ENCODE peak calls at places on chromosomes 6 and 20, in eight cellular contexts. C is activated CD4-positive, alpha-beta T cell treated with anti-CD3 and anti-CD28 coated beads, Interleukin-2, amount 50 U/mL, for 24 hours; R is Kasumi-1; P is heart left ventricle; I is posterior cingulate gyrus; O is iris pigment epithelial cell; Z is Caki2; K is fibroblast of the conjunctiva. T is an unnamed sample.

GRCh38 chr6:100880901-100881706 is at the start of gene ASCC3:
- DNase-seq in C (peak; percentile 87), R (peak; percentile 94), P (peak; percentile 95), I (peak; percentile 99), O (peak; percentile 93), Z (peak; percentile 91), K (peak; percentile 85), T (peak; percentile 74)

GRCh38 chr6:33204165-33204414 is 365 bp upstream of the HSD17B8 start:
- DNase-seq in C (no peak), R (no peak), P (no peak), I (no peak), O (no peak), Z (no peak), K (no peak), T (no peak)

GRCh38 chr20:53157443-53158408 is 185.6 kb downstream of the TSHZ2 start:
- DNase-seq in C (peak; percentile 11), R (peak; percentile 56), P (no peak), I (no peak), O (peak; percentile 55), Z (peak; percentile 18), K (peak; percentile 23), T (no peak)

GRCh38 chr6:31750411-31751022 is 10.7 kb downstream of the MSH5 start:
- DNase-seq in C (no peak), R (no peak), P (no peak), I (no peak), O (peak; percentile 86), Z (no peak), K (no peak), T (no peak)

GRCh38 chr6:150894935-150895686 is 29.6 kb downstream of the MTHFD1L start:
- DNase-seq in C (no peak), R (no peak), P (peak; percentile 27), I (no peak), O (peak; percentile 55), Z (no peak), K (peak; percentile 36), T (no peak)

GRCh38 chr20:35854697-35855434 is 83.1 kb downstream of the PHF20 start:
- DNase-seq in C (no peak), R (no peak), P (no peak), I (no peak), O (peak; percentile 76), Z (no peak), K (no peak), T (no peak)

GRCh38 chr6:157751547-157752200 is 71.4 kb upstream of the SNX9 start:
- DNase-seq in C (no peak), R (no peak), P (no peak), I (no peak), O (no peak), Z (no peak), K (no peak), T (no peak)

GRCh38 chr6:163170294-163170883 is 244.1 kb upstream of the QKI start:
- DNase-seq in C (peak; percentile 13), R (peak; percentile 47), P (no peak), I (peak; percentile 26), O (peak; percentile 5), Z (no peak), K (no peak), T (no peak)

GRCh38 chr6:108651781-108652227 is 91.1 kb downstream of the FOXO3 start:
- DNase-seq in C (no peak), R (no peak), P (peak; percentile 63), I (no peak), O (peak; percentile 93), Z (no peak), K (peak; percentile 70), T (peak; percentile 86)

GRCh38 chr6:170404036-170404435 is 97.5 kb downstream of the FAM120B start:
- DNase-seq in C (no peak), R (no peak), P (no peak), I (peak; percentile 93), O (no peak), Z (no peak), K (no peak), T (no peak)

GRCh38 chr6:144696610-144697376 is 411.7 kb downstream of the UTRN start:
- DNase-seq in C (no peak), R (no peak), P (no peak), I (no peak), O (peak; percentile 29), Z (no peak), K (no peak), T (no peak)

GRCh38 chr6:759729-760128 is 66.8 kb upstream of the EXOC2 start:
- DNase-seq in C (no peak), R (no peak), P (no peak), I (no peak), O (no peak), Z (no peak), K (no peak), T (no peak)

GRCh38 chr20:10508468-10509251 is 73.6 kb downstream of the SLX4IP start:
- DNase-seq in C (no peak), R (no peak), P (no peak), I (no peak), O (peak; percentile 49), Z (no peak), K (no peak), T (no peak)

GRCh38 chr6:146673069-146673468 is 74.3 kb downstream of the ADGB start:
- DNase-seq in C (no peak), R (no peak), P (no peak), I (no peak), O (no peak), Z (no peak), K (no peak), T (no peak)

GRCh38 chr6:38080889-38081288 is 261.4 kb downstream of the ZFAND3 start:
- DNase-seq in C (no peak), R (no peak), P (no peak), I (no peak), O (peak; percentile 30), Z (no peak), K (no peak), T (no peak)

GRCh38 chr6:134564705-134565104 is 246.8 kb upstream of the SGK1 start:
- DNase-seq in C (no peak), R (no peak), P (no peak), I (peak; percentile 19), O (no peak), Z (no peak), K (no peak), T (no peak)

GRCh38 chr6:49918787-49919186 is 45.2 kb downstream of the DEFB114 start:
- DNase-seq in C (no peak), R (no peak), P (no peak), I (no peak), O (no peak), Z (no peak), K (no peak), T (no peak)

GRCh38 chr6:105163186-105163585 is 16.6 kb downstream of the POPDC3 start:
- DNase-seq in C (no peak), R (no peak), P (no peak), I (no peak), O (no peak), Z (no peak), K (no peak), T (no peak)